ENCODE peak calls at places on chromosomes 12 and 14, in eight cellular contexts. W, E, K, M, O, Z, P and B are unnamed samples.

GRCh38 chr12:92764820-92765219 is 62.0 kb downstream of the PLEKHG7 start:
- DNase-seq in W (no peak), E (no peak), P (peak; percentile 41), O (no peak), M (no peak), Z (no peak), K (no peak), B (no peak)

GRCh38 chr12:122471324-122472226 is 29.2 kb downstream of the ZCCHC8 start:
- DNase-seq in E (peak; percentile 85), O (no peak), P (peak; percentile 56), M (no peak), W (peak; percentile 83), K (no peak), Z (no peak), B (no peak)

GRCh38 chr14:74671789-74672188 is 41.1 kb downstream of the AREL1 start:
- DNase-seq in O (no peak), P (peak; percentile 81), Z (no peak), E (peak; percentile 94), K (no peak), M (no peak), W (no peak), B (no peak)

GRCh38 chr12:94056419-94057158 is 91.8 kb upstream of the PLXNC1 start:
- DNase-seq in Z (no peak), E (no peak), P (no peak), M (no peak), K (no peak), W (no peak), O (no peak), B (no peak)

GRCh38 chr12:95980437-95980836 is 15.7 kb downstream of the HAL start:
- DNase-seq in Z (no peak), W (no peak), K (no peak), P (no peak), O (no peak), M (no peak), E (no peak), B (no peak)

GRCh38 chr14:55351111-55351510 is 60.5 kb downstream of the ATG14 start:
- DNase-seq in P (no peak), O (no peak), M (no peak), E (no peak), Z (no peak), K (no peak), W (no peak), B (no peak)

GRCh38 chr12:75943730-75944096 is 87.9 kb downstream of the PHLDA1 start:
- DNase-seq in W (peak; percentile 87), M (no peak), E (peak; percentile 44), Z (no peak), P (no peak), O (no peak), K (no peak), B (no peak)

GRCh38 chr14:31927348-31927826 is 149.7 kb upstream of the ARHGAP5 start:
- DNase-seq in W (peak; percentile 84), E (peak; percentile 72), O (no peak), K (no peak), M (peak; percentile 35), Z (no peak), P (peak; percentile 94), B (peak; percentile 75)

GRCh38 chr14:74549588-74549987 is 56.0 kb downstream of the ISCA2 start:
- DNase-seq in E (peak; percentile 71), P (no peak), W (peak; percentile 42), Z (no peak), M (no peak), K (no peak), O (no peak), B (no peak)

GRCh38 chr12:22641353-22642053 is 16.5 kb downstream of the ETNK1 start:
- DNase-seq in O (no peak), M (no peak), Z (no peak), W (no peak), K (no peak), P (no peak), E (no peak), B (no peak)

GRCh38 chr14:21347201-21347600 is 36.6 kb downstream of the SUPT16H start:
- DNase-seq in W (no peak), O (no peak), P (no peak), Z (no peak), K (no peak), E (no peak), M (no peak), B (no peak)

GRCh38 chr12:48296586-48297396 is 53.9 kb downstream of the ZNF641 start:
- DNase-seq in K (peak; percentile 25), E (peak; percentile 70), O (peak; percentile 92), W (peak; percentile 71), P (peak; percentile 73), M (peak; percentile 79), Z (no peak), B (peak; percentile 26)

GRCh38 chr12:44750468-44750867 is 125.6 kb downstream of the NELL2 start:
- DNase-seq in K (no peak), E (no peak), P (no peak), M (no peak), Z (no peak), W (no peak), O (peak; percentile 61), B (no peak)

GRCh38 chr12:47017901-47018479 is 61.4 kb upstream of the PCED1B start:
- DNase-seq in O (no peak), M (no peak), Z (no peak), E (peak; percentile 92), W (peak; percentile 85), P (peak; percentile 62), K (no peak), B (no peak)

GRCh38 chr12:47725091-47725772 is at the start of gene ENDOU:
- DNase-seq in Z (no peak), M (no peak), E (no peak), K (no peak), P (no peak), W (no peak), O (no peak), B (no peak)

GRCh38 chr12:20044836-20045235 is 323.5 kb upstream of the PDE3A start:
- DNase-seq in E (peak; percentile 15), P (peak; percentile 26), K (no peak), W (peak; percentile 2), Z (no peak), O (no peak), M (no peak), B (no peak)

GRCh38 chr12:15982471-15982870 is 71.3 kb downstream of the DERA start:
- DNase-seq in M (no peak), Z (no peak), O (no peak), P (peak; percentile 56), E (peak; percentile 46), W (peak; percentile 18), K (no peak), B (no peak)

GRCh38 chr14:84017533-84017932 is 1512.4 kb upstream of the FLRT2 start:
- DNase-seq in P (no peak), K (no peak), O (peak; percentile 57), Z (no peak), W (no peak), E (no peak), M (no peak), B (no peak)

GRCh38 chr14:35365130-35366047 is 39.2 kb downstream of the NFKBIA start:
- DNase-seq in M (peak; percentile 38), O (peak; percentile 47), W (peak; percentile 75), E (peak; percentile 84), Z (no peak), P (peak; percentile 89), K (no peak), B (peak; percentile 69)

GRCh38 chr12:9341260-9341585 is 133.0 kb upstream of the PZP start:
- DNase-seq in W (no peak), Z (no peak), O (no peak), M (no peak), E (no peak), K (no peak), P (no peak), B (no peak)

GRCh38 chr12:118034429-118035193 is 18.1 kb downstream of the RFC5 start:
- DNase-seq in P (peak; percentile 45), Z (no peak), O (peak; percentile 34), M (no peak), W (peak; percentile 73), E (peak; percentile 75), K (no peak), B (no peak)

GRCh38 chr14:99546230-99546879 is 57.7 kb downstream of the CCDC85C start:
- DNase-seq in E (no peak), M (no peak), P (no peak), Z (no peak), O (peak; percentile 48), W (no peak), K (no peak), B (no peak)
- H3K27ac ChIP-seq in E (no peak overlapping the region), M (no peak overlapping the region), P (no peak overlapping the region), Z (no peak overlapping the region), O (no peak overlapping the region), W (no peak overlapping the region), K (no peak overlapping the region), B (no peak overlapping the region)

GRCh38 chr14:103702497-103703432 is 12.5 kb downstream of the XRCC3 start:
- DNase-seq in P (no peak), E (no peak), O (no peak), W (no peak), K (no peak), Z (no peak), M (no peak), B (no peak)

GRCh38 chr14:103703433-103704385 is 11.5 kb downstream of the XRCC3 start:
- DNase-seq in Z (no peak), M (no peak), P (no peak), E (no peak), K (no peak), O (no peak), W (no peak), B (no peak)

GRCh38 chr14:103705158-103705523 is 10.1 kb downstream of the XRCC3 start:
- DNase-seq in Z (no peak), K (no peak), M (peak; percentile 62), O (peak; percentile 59), P (no peak), W (no peak), E (no peak), B (peak; percentile 8)

GRCh38 chr14:103705524-103706284 is 9.5 kb downstream of the XRCC3 start:
- DNase-seq in K (no peak), E (no peak), O (no peak), M (peak; percentile 24), W (no peak), Z (no peak), P (no peak), B (no peak)

DNA sequence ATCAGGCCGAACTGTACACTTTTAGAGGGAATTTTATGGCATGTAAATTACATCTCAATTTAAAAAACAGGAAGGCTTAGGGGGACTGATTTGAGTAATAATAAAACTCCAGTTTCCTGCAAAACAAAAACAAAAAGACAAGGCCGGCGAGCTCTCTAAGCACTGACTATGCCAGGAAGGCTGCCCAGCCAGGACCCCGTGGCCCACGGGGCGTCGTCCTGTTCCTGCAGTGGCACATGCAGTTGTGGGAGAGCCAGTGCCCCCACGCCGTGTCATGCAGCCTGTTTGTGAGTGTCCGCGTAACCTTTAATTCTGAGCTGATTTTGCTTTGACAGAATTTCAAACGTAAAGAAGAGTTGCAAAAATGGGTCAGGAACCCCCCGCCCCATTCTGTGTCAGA is 10.5 kb downstream of the XRCC3 start:
- DNase-seq in Z (no peak), E (no peak), W (no peak), M (no peak), P (no peak), O (no peak), K (no peak), B (no peak)
- H3K27ac ChIP-seq in Z (no peak overlapping the region), E (no peak overlapping the region), W (no peak overlapping the region), M (peak overlapping the region; percentile 73), P (no peak overlapping the region), O (no peak overlapping the region), K (no peak overlapping the region), B (peak overlapping the region; percentile 48)

GRCh38 chr14:78985668-78986073 is 815.5 kb downstream of the NRXN3 start:
- DNase-seq in M (no peak), W (no peak), P (peak; percentile 73), E (no peak), O (no peak), Z (no peak), K (no peak), B (no peak)
- H3K27ac ChIP-seq in M (no peak overlapping the region), W (no peak overlapping the region), P (peak overlapping the region; percentile 29), E (no peak overlapping the region), O (no peak overlapping the region), Z (no peak overlapping the region), K (no peak overlapping the region), B (no peak overlapping the region)

GRCh38 chr12:2999265-2999841 is 40.2 kb downstream of the TEAD4 start:
- DNase-seq in M (peak; percentile 22), Z (no peak), O (peak; percentile 97), W (no peak), K (no peak), E (no peak), P (no peak), B (no peak)
- H3K27ac ChIP-seq in M (peak overlapping the region; percentile 76), Z (no peak overlapping the region), O (peak overlapping the region; percentile 95), W (no peak overlapping the region), K (no peak overlapping the region), E (no peak overlapping the region), P (peak overlapping the region; percentile 55), B (no peak overlapping the region)